ENCODE peak calls at places on chromosomes 3 and 15, in five cellular contexts. Y is frontal cortex, U is HFF-Myc, R is cerebellar cortex, O is GM06990. H is an unnamed sample.

GRCh38 chr3:25259871-25260270 is 168.2 kb upstream of the RARB start:
- DNase-seq in R (no peak), O (no peak), Y (no peak), U (no peak), H (no peak)

GRCh38 chr3:64518950-64519349 is 168.8 kb downstream of the ADAMTS9 start:
- DNase-seq in U (no peak), R (no peak), O (no peak), Y (no peak), H (peak; percentile 60)

GRCh38 chr3:67564973-67565372 is 89.4 kb downstream of the SUCLG2 start:
- DNase-seq in Y (no peak), U (no peak), R (no peak), O (no peak), H (no peak)

GRCh38 chr15:80906159-80906775 is 83.4 kb downstream of the MESD start:
- DNase-seq in R (no peak), Y (no peak), O (no peak), U (peak; percentile 9), H (no peak)

GRCh38 chr3:127089487-127090145 is 103.3 kb upstream of the PRR23E start:
- DNase-seq in Y (no peak), O (no peak), U (no peak), R (no peak), H (no peak)

GRCh38 chr3:17469520-17469919 is 272.9 kb downstream of the TBC1D5 start:
- DNase-seq in O (no peak), Y (no peak), R (no peak), U (no peak), H (no peak)

GRCh38 chr3:12046406-12046805 is 42.2 kb downstream of the SYN2 start:
- DNase-seq in U (no peak), O (no peak), R (peak; percentile 79), Y (peak; percentile 3), H (no peak)

GRCh38 chr3:197186887-197187588 is 111.4 kb downstream of the DLG1 start:
- DNase-seq in R (peak; percentile 91), Y (peak; percentile 23), O (peak; percentile 13), U (peak; percentile 36), H (no peak)

GRCh38 chr3:194396897-194397756 is 1.9 kb downstream of the GP5 start:
- DNase-seq in O (peak; percentile 50), U (no peak), Y (no peak), R (no peak), H (no peak)

GRCh38 chr3:44058022-44058867 is 183.4 kb upstream of the TOPAZ1 start:
- DNase-seq in U (peak; percentile 22), O (peak; percentile 81), R (no peak), Y (no peak), H (no peak)

GRCh38 chr3:42803800-42804112 is 534 bp downstream of the HIGD1A start:
- DNase-seq in R (no peak), U (no peak), O (no peak), Y (no peak), H (no peak)

H was measured in AG09309.